ENCODE peak calls at places on chromosome 7, in six cellular contexts. L is fibroblast of lung, V is GM23248, Q is DND-41, M is K562, W is mesendoderm. T is an unnamed sample. For H3K79me2, the result is how much of the 10 kb centered on the place peaks cover.

GRCh38 chr7:105816270-105816843 is 60.0 kb downstream of the ATXN7L1 start:
- DNase-seq in V (peak), Q (no peak), L (no peak), W (peak), M (no peak), T (no peak)

GRCh38 chr7:155412416-155413253 is 45.3 kb upstream of the EN2 start:
- DNase-seq in L (no peak), M (peak), V (peak), Q (peak), W (peak), T (no peak)

GRCh38 chr7:134755422-134756022 is 23.9 kb upstream of the CALD1 start:
- DNase-seq in V (peak), L (peak), Q (peak), W (no peak), M (no peak), T (no peak)

GRCh38 chr7:17456541-17456940 is 158.1 kb downstream of the AHR start:
- DNase-seq in V (peak), Q (no peak), L (no peak), M (no peak), W (no peak), T (no peak)

GRCh38 chr7:608361-608760 is 88.7 kb upstream of the PDGFA start:
- DNase-seq in V (no peak), M (no peak), Q (no peak), L (no peak), W (no peak), T (no peak)

GRCh38 chr7:33534830-33535229 is 370.5 kb upstream of the BMPER start:
- DNase-seq in W (peak), L (no peak), Q (no peak), M (no peak), V (peak), T (peak)

GRCh38 chr7:80253237-80253636 is 118.6 kb downstream of the GNAI1 start:
- DNase-seq in Q (no peak), V (no peak), W (no peak), L (no peak), M (no peak), T (no peak)

GRCh38 chr7:89312561-89312960 is 517.0 kb upstream of the TEX47 start:
- DNase-seq in V (no peak), M (no peak), W (peak), L (no peak), Q (no peak), T (no peak)

GRCh38 chr7:34036069-34036920 is 131.0 kb downstream of the BMPER start:
- DNase-seq in Q (no peak), M (peak), V (no peak), L (peak), W (peak), T (peak)

GRCh38 chr7:103866919-103867318 is 122.5 kb downstream of the RELN start:
- DNase-seq in L (no peak), V (no peak), W (no peak), M (no peak), Q (no peak), T (no peak)

GRCh38 chr7:122532406-122533269 is 166.3 kb downstream of the RNF133 start:
- DNase-seq in V (peak), W (peak), L (peak), Q (no peak), M (peak), T (no peak)

GRCh38 chr7:92872701-92873100 is 36.3 kb upstream of the CDK6 start:
- DNase-seq in W (no peak), L (peak), V (peak), Q (no peak), M (no peak), T (peak)

GRCh38 chr7:159114096-159114495 is 30.6 kb downstream of the VIPR2 start:
- DNase-seq in M (no peak), V (no peak), W (no peak), L (no peak), Q (no peak), T (no peak)

GRCh38 chr7:16359201-16359600 is 62.1 kb downstream of the CRPPA start:
- DNase-seq in L (no peak), V (peak), M (no peak), W (no peak), Q (no peak), T (no peak)

DNA sequence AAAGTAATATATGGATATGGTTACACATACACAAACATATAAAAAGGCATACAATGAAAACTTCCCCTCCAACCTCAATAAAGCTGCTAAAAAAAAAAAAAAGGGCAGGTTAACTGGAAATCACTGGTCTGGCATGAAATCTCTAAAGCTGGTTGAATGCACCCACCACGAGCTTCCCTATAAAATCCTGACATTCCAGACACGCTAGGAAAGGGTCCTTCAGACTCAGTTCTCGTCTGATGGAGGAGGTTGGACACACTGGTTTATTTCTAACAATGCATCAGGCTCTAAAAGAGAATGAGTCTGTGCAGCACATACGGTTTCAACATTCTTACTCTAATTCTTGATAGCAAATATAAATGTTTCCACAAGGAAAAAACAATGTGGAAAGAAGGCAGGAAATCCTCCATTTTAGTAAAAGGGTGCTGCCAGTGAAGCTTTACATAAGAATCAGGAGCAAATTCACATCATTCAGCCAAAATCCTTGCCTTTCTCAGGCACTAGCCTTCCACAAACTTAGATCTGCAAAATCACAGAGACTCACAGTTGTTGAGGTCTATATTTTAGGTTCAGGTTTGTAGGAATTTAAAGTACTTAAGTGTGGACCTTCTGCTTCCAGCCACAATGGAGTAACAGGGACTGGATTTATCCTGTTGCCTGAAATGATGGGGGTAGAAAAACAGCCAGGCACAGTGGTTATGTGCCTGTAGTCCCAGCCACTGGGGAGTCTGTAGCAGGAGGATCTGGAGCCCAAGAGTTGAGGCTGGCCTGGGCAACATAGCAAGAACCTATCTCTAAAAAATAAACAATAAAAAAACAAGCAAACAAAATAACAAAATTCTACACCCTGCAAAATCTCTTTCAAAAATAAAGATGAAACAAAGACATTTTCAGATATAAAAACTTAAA is 73.5 kb downstream of the CYTH3 start:
- DNase-seq in L (no peak), V (no peak), W (peak), Q (no peak), M (no peak), T (no peak)
- H3K79me2 ChIP-seq in L (half or more), V (half or more), W (under half), Q (under half), M (under half), T (half or more)

DNA sequence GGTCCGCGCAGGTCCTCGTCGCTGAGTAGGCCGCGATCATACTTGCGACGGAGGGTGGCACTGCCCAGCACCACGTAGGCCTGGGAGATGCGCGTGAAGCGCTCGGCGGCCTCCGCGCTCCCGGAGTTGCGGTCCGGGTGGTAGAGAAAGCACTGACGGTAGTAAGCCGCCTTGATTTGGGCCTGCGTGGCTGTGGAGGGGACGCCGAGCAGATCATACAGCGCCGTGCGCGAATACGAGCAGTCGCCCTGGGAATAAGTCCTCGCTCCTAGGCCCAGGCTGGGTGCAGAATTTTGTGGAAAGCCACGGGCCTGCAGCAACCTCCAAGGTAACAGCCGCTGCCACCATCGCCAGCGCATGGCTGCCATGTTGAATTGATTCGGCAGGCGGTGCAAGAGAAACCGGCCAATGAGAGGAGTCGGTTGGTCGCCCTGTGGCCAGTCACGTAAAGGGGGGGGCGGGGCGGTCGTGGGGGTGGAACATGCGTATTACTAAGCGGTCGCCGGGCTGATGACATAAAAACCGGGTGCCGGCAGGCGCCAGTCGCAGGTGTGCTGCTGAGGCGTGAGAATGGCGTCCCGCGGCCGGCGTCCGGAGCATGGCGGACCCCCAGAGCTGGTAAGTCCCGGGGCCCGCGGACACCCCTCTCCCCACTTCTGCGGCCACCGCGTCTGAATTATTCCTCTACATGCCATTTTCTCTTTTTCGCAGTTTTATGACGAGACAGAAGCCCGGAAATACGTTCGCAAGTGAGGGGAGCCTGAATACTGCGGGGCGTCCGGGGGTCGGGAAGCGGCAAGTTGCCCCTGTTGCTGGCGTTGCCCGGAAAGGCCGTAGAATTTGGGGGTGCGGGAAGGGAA is at the start of the genes BUD23 and DNAJC30:
- DNase-seq in L (peak), V (peak), Q (peak), W (peak), M (peak), T (peak)
- H3K79me2 ChIP-seq in L (under half), V (half or more), Q (half or more), W (under half), M (half or more), T (half or more)

GRCh38 chr7:87885018-87885417 is 8.7 kb downstream of the DBF4 start:
- DNase-seq in Q (no peak), L (no peak), M (no peak), V (no peak), W (no peak), T (no peak)
- H3K79me2 ChIP-seq in Q (half or more), L (under half), M (half or more), V (under half), W (under half), T (half or more)

DNA sequence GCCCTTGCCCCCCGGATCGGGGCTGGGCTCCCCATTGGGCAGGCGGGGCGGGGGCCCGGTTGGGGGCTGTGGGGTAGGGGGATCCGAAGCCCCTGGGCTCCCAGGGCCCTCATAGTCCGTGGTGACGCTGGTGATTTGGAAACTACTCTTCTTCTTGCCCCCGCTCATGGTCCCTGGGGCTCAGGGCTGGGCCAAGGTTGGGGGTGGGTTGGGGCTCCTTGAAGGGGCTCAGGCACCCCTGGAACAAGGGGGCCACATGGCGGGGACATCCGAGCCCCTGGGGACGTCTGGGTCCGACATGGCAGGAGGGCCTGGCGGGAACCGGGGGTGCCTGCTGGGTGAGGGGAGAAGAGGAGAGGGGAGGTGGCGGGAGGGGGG is 1.2 kb downstream of the TSC22D4 start:
- DNase-seq in V (peak), L (no peak), W (no peak), M (no peak), Q (no peak), T (no peak)
- H3K79me2 ChIP-seq in V (half or more), L (under half), W (under half), M (half or more), Q (under half), T (under half)

GRCh38 chr7:29345590-29345989 is 151.0 kb downstream of the CHN2 start:
- DNase-seq in W (peak), L (peak), V (peak), Q (peak), M (no peak), T (no peak)
- H3K79me2 ChIP-seq in W (under half), L (under half), V (under half), Q (under half), M (under half), T (under half)

DNA sequence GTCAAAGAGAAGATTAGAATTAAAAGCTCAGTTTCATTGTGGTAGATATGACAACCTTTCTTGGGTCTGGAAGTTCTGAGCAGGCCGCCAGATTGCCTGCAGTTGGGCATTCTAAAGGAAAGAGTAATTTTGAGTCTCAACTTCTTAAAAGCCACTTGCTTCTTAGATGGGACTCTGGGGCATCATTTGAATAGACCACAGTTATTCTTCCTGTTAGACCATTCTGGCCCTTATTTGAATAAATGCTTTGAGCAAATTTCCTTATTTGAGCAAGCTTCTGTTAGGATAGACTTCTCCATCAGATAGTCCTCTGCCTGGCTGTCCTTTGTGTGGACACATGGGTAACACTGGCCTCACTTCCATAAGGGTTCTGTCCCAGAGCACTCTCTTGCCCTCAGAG is 40.2 kb downstream of the SND1 start:
- DNase-seq in Q (no peak), L (no peak), W (no peak), M (no peak), V (no peak), T (no peak)
- H3K79me2 ChIP-seq in Q (under half), L (under half), W (under half), M (half or more), V (half or more), T (half or more)

GRCh38 chr7:84145892-84146291 is 48.7 kb downstream of the SEMA3A start:
- DNase-seq in L (no peak), Q (no peak), W (peak), M (no peak), V (no peak), T (no peak)
- H3K79me2 ChIP-seq in L (half or more), Q (under half), W (under half), M (under half), V (under half), T (under half)

GRCh38 chr7:156861212-156861611 is 31.8 kb downstream of the LMBR1 start:
- DNase-seq in Q (no peak), V (no peak), L (no peak), M (no peak), W (no peak), T (no peak)
- H3K79me2 ChIP-seq in Q (under half), V (under half), L (under half), M (half or more), W (under half), T (under half)